ENCODE peak calls at places on chromosome 19, in five cellular contexts. X, Q, K, S and F are unnamed samples. For H3K36me3, the result is how much of the 10 kb centered on the place peaks cover.

GRCh38 chr19:43779147-43779819 is 1.5 kb downstream of the KCNN4 start:
- DNase-seq in K (peak), X (no peak), Q (no peak), S (peak), F (peak)

GRCh38 chr19:1455002-1455335 is 5.0 kb downstream of the APC2 start:
- DNase-seq in S (no peak), K (no peak), X (no peak), Q (no peak), F (peak)

GRCh38 chr19:42693760-42694350 is 46.4 kb downstream of the PSG3 start:
- DNase-seq in Q (no peak), X (no peak), S (no peak), K (no peak), F (no peak)

GRCh38 chr19:5090780-5091575 is 122.1 kb downstream of the KDM4B start:
- DNase-seq in Q (no peak), K (no peak), S (no peak), X (peak), F (peak)

GRCh38 chr19:3479819-3480215 is 508 bp downstream of the SMIM24 start:
- DNase-seq in K (no peak), S (no peak), Q (no peak), X (no peak), F (peak)

GRCh38 chr19:5913739-5914357 is at the start of gene CAPS:
- DNase-seq in S (peak), X (no peak), K (peak), Q (peak), F (peak)

GRCh38 chr19:3075605-3076431 is 13.5 kb upstream of the TLE5 start:
- DNase-seq in X (peak), S (peak), Q (no peak), K (peak), F (peak)

GRCh38 chr19:12866416-12867119 is 14.7 kb downstream of the DNASE2 start:
- DNase-seq in K (no peak), Q (no peak), X (no peak), S (no peak), F (no peak)

GRCh38 chr19:2150794-2151338 is 500 bp downstream of the AP3D1 start:
- DNase-seq in Q (no peak), K (peak), S (peak), X (no peak), F (no peak)

GRCh38 chr19:16402076-16402475 is 69.7 kb downstream of the EPS15L1 start:
- DNase-seq in K (no peak), X (no peak), S (no peak), Q (no peak), F (no peak)

GRCh38 chr19:29532097-29532496 is 6.3 kb downstream of the VSTM2B start:
- DNase-seq in X (no peak), Q (no peak), S (peak), K (no peak), F (peak)

GRCh38 chr19:15672580-15673175 is at the start of gene CYP4F12:
- DNase-seq in Q (peak), K (peak), X (peak), S (peak), F (peak)

GRCh38 chr19:42090687-42091086 is 14.7 kb downstream of the ZNF574 start:
- DNase-seq in Q (no peak), S (no peak), X (no peak), K (peak), F (no peak)

GRCh38 chr19:15286688-15287355 is 45.5 kb downstream of the BRD4 start:
- DNase-seq in Q (no peak), K (no peak), X (no peak), S (no peak), F (no peak)

GRCh38 chr19:1070576-1070930 is 3.6 kb downstream of the ARHGAP45 start:
- DNase-seq in X (no peak), Q (no peak), S (no peak), K (no peak), F (no peak)

GRCh38 chr19:52570005-52570861 is at the start of gene ZNF701:
- DNase-seq in K (peak), Q (peak), X (peak), S (peak), F (peak)

GRCh38 chr19:51185868-51186215 is 39.0 kb upstream of the CD33 start:
- DNase-seq in Q (no peak), X (no peak), S (no peak), K (no peak), F (no peak)

GRCh38 chr19:47095707-47096704 is 17.6 kb downstream of the ZC3H4 start:
- DNase-seq in Q (no peak), X (no peak), S (peak), K (peak), F (peak)

GRCh38 chr19:28883241-28883693 is 329.7 kb downstream of the UQCRFS1 start:
- DNase-seq in S (no peak), Q (no peak), X (peak), K (no peak), F (no peak)

GRCh38 chr19:39265321-39265916 is 2.8 kb upstream of the IFNL2 start:
- DNase-seq in Q (no peak), K (no peak), X (no peak), S (no peak), F (no peak)

GRCh38 chr19:14113762-14114414 is 3.7 kb downstream of the PRKACA start:
- DNase-seq in K (peak), Q (no peak), X (peak), S (no peak), F (no peak)

GRCh38 chr19:932647-933552 is 7.1 kb downstream of the ARID3A start:
- DNase-seq in K (peak), X (peak), S (peak), Q (peak), F (peak)

GRCh38 chr19:1658446-1659433 is 6.3 kb upstream of the TCF3 start:
- DNase-seq in X (no peak), Q (no peak), S (no peak), K (no peak), F (no peak)

GRCh38 chr19:39563408-39563807 is 23.4 kb upstream of the EID2 start:
- DNase-seq in Q (no peak), S (no peak), K (no peak), X (no peak), F (no peak)

GRCh38 chr19:3783660-3784584 is 2.3 kb downstream of the MATK start:
- DNase-seq in Q (no peak), K (no peak), X (no peak), S (no peak), F (no peak)

GRCh38 chr19:39828015-39828633 is 5.8 kb downstream of the DYRK1B start:
- DNase-seq in S (no peak), X (no peak), Q (no peak), K (peak), F (no peak)

GRCh38 chr19:42189133-42189532 is 28.3 kb downstream of the DEDD2 start:
- DNase-seq in X (no peak), S (no peak), Q (no peak), K (no peak), F (no peak)

GRCh38 chr19:41324921-41325639 is 15.1 kb downstream of the CCDC97 start:
- DNase-seq in S (peak), K (peak), X (peak), Q (no peak), F (no peak)

GRCh38 chr19:29517412-29517811 is 8.4 kb upstream of the VSTM2B start:
- DNase-seq in S (no peak), K (no peak), Q (no peak), X (no peak), F (no peak)

DNA sequence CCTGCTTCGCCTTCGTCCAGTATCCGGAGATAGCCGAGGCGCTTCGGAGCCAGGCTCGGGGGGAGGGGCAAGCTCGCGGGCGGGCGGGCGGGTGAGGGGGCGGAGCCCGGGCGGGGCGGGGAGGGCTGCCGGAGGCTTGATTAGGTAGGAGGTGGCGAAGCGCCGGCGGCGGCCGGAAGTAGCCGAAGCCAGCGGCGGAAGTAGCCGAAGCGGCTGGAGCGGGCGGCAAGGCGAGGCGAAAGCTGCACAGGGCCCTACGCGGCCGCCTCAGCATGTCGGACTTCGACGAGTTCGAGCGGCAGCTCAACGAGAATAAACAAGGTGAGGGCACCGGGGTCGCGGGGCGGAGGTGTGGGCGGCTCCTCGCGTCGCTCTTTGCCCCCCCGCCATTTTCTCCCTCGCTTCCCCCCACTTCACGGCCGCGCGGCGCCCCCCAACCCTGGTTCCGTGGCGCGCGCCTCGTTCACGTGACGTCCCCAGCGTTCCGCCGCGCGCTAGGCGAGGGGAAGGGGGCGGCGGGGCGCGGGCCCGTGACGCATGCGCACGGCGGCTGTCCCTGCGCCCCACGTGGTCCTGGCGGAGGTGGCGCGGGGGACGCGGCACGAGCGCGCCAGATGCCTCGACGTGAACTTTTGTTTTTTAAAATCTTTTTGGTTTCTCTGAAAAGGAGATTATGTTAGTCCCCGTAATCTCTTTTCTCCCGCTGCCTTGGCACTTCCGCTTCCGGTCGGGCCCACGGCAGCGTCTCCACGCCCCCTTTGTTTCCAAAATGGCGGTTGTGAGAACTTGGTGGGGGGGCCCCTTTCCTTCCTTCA is at the start of gene U2AF2:
- DNase-seq in Q (peak), X (peak), K (peak), S (peak), F (peak)
- TF ChIP-seq EP300 in Q (no peak), X (no peak), K (no peak), S (no peak), F (no peak)

GRCh38 chr19:45793178-45793564 is 526 bp upstream of the DMWD start:
- DNase-seq in K (no peak), Q (no peak), S (no peak), X (no peak), F (no peak)

GRCh38 chr19:45791744-45792481 is 732 bp downstream of the DMWD start:
- DNase-seq in X (no peak), Q (no peak), S (no peak), K (no peak), F (no peak)

GRCh38 chr19:45789035-45789786 is 3.4 kb downstream of the DMWD start:
- DNase-seq in X (no peak), Q (no peak), S (no peak), K (no peak), F (no peak)

GRCh38 chr19:45792482-45793177 is at the start of gene DMWD:
- DNase-seq in X (peak), Q (peak), K (peak), S (peak), F (peak)

DNA sequence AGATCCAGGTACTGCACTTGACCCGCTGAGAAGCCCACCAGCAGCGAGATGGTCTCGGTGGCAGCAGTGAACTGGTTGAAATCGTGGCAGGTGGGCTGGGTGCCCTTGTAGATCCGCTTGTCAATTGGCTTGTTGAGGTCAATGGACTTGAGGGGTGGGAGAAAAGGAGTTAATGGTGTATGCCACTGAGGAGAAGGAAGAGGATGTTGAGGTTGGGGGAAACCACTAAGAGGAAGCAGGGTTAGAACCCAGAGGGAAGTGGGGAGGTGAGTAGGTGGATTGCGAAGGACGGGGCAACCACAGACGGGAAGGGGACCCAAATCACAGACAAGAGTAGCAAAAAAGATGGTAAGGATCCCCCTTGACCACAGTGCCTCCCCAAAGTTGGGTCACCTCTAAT is 1.7 kb downstream of the DMWD start:
- DNase-seq in Q (no peak), S (peak), X (no peak), K (peak), F (no peak)
- H3K36me3 ChIP-seq in Q (under half), S (under half), X (under half), K (under half), F (half or more)

GRCh38 chr19:9934132-9934950 is 2.0 kb downstream of the OLFM2 start:
- DNase-seq in X (peak), Q (peak), K (peak), S (peak), F (peak)

GRCh38 chr19:9937001-9937411 is 691 bp upstream of the OLFM2 start:
- DNase-seq in Q (no peak), K (no peak), S (no peak), X (no peak), F (no peak)

GRCh38 chr19:9932835-9933234 is 3.5 kb downstream of the OLFM2 start:
- DNase-seq in S (no peak), Q (no peak), K (no peak), X (no peak), F (no peak)

GRCh38 chr19:9936151-9937000 is at the start of gene OLFM2:
- DNase-seq in K (no peak), X (peak), Q (no peak), S (no peak), F (no peak)

GRCh38 chr19:9935409-9936062 is 779 bp downstream of the OLFM2 start:
- DNase-seq in X (no peak), S (no peak), K (no peak), Q (no peak), F (no peak)
- TF ChIP-seq EP300 in X (no peak), S (no peak), K (no peak), Q (no peak), F (no peak)

GRCh38 chr19:38162632-38163031 is 61.4 kb downstream of the DPF1 start:
- DNase-seq in X (no peak), K (no peak), S (no peak), Q (no peak), F (no peak)
- H3K36me3 ChIP-seq in X (under half), K (under half), S (under half), Q (under half), F (half or more)

GRCh38 chr19:48899781-48900476 is at the start of gene NUCB1:
- DNase-seq in K (peak), Q (peak), X (peak), S (peak), F (peak)
- TF ChIP-seq EP300 in K (peak), Q (peak), X (peak), S (no peak), F (peak)

DNA sequence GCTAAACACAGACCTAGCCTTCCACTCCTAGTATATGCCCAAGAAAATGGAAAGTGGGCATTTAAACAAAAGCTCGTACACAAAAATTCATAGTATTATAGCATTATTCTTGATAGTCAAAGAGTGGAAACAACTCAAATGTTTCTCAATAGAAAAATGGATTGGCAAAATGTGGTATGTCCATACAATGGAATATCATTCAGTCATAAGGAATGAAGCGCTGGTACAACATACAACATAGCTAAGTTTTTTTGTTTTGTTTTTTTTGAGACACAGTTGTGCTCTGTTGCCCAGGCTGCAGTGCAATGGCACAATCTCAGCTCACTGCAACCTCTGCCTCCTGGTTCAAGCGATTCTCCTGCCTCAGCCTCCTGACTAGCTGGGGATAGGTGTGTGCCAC is 11.9 kb downstream of the ZNF558 start:
- DNase-seq in S (no peak), X (no peak), K (no peak), Q (no peak), F (no peak)
- H3K36me3 ChIP-seq in S (under half), X (under half), K (half or more), Q (under half), F (half or more)

DNA sequence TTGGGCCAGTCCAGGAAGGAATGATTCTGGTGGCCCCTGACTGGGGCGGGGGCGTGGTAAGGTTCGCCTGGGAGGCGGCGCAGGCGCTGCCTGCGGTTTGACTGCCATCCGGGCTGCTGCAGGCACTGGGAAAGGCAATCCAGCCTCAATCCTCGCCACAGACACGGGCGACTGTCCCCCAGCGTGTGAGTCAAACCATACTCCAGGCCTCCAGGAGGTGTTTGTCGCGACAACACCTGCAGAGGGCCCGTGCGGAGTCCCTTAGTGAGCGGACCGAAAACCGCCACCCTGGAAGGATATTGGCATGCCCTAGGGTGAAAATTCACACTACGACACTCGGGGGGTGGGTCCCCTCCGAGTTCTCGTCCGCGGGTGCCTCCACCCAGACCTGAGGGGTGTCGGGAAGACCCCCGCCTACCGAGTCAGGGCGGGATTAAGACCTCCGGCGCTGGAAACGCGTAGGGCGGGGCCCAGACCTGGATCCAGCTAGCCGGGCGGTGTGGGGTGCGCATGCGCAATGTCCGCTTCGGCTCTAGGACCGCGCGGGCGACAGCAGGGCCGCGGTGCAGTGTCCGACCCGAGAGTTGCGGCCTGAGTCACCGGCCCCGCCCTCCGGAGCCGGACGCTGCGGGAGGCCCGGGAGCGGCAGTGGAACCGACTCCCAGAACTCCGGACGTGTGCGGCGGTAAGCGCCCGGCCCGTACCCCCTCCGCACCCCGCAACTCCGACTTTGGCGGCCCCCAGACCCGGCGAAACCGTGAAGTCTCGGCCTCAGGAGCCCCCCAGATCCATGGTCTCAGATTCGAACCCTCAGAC is at the start of gene CAPNS1:
- DNase-seq in S (peak), K (peak), X (peak), Q (peak), F (peak)
- TF ChIP-seq EP300 in S (no peak), K (no peak), X (no peak), Q (peak), F (no peak)

GRCh38 chr19:18536475-18536874 is 6.9 kb downstream of the FKBP8 start:
- DNase-seq in X (no peak), S (no peak), K (no peak), Q (no peak), F (no peak)
- H3K36me3 ChIP-seq in X (under half), S (under half), K (under half), Q (under half), F (half or more)